ENCODE peak calls at places on chromosome 1, in six cellular contexts. G is Peyer's patch, D is colonic mucosa, Q is heart right ventricle, V is pancreas, O is upper lobe of right lung. R is an unnamed sample. For H3K4me1, the result is how much of the 10 kb centered on the place peaks cover.

GRCh38 chr1:35379317-35380000 is 111.0 kb downstream of the ZMYM4 start:
- DNase-seq in Q (no peak), V (no peak), O (no peak), D (no peak), G (no peak), R (no peak)

GRCh38 chr1:107570768-107571167 is 394.2 kb downstream of the VAV3 start:
- DNase-seq in V (no peak), O (no peak), D (no peak), Q (no peak), G (no peak), R (no peak)

GRCh38 chr1:186440584-186440983 is 20.3 kb downstream of the PDC start:
- DNase-seq in O (no peak), V (no peak), G (no peak), D (no peak), Q (no peak), R (no peak)

GRCh38 chr1:231750818-231751623 is 124.4 kb downstream of the DISC1 start:
- DNase-seq in V (no peak), Q (no peak), D (no peak), G (no peak), O (no peak), R (no peak)

GRCh38 chr1:47675047-47675675 is 237.3 kb downstream of the FOXD2 start:
- DNase-seq in O (peak), G (no peak), V (no peak), D (peak), Q (no peak), R (no peak)

GRCh38 chr1:207034998-207035397 is 2.4 kb upstream of the C1orf116 start:
- DNase-seq in V (no peak), G (no peak), D (no peak), O (no peak), Q (no peak), R (no peak)

GRCh38 chr1:109398343-109399225 is 866 bp upstream of the SORT1 start:
- DNase-seq in V (no peak), G (no peak), D (peak), O (no peak), Q (no peak), R (no peak)

GRCh38 chr1:168774241-168774640 is 45.2 kb upstream of the DPT start:
- DNase-seq in Q (peak), D (no peak), O (no peak), V (no peak), G (no peak), R (peak)

GRCh38 chr1:161549652-161550051 is at the start of gene FCGR3A:
- DNase-seq in Q (no peak), D (no peak), O (no peak), V (no peak), G (no peak), R (no peak)

GRCh38 chr1:235998812-235999211 is 66.1 kb downstream of the NID1 start:
- DNase-seq in G (peak), D (no peak), O (no peak), Q (no peak), V (no peak), R (no peak)

GRCh38 chr1:54221113-54221834 is 21.3 kb downstream of the MRPL37 start:
- DNase-seq in G (no peak), V (no peak), O (no peak), D (no peak), Q (no peak), R (no peak)

GRCh38 chr1:199041173-199041914 is 402.5 kb downstream of the PTPRC start:
- DNase-seq in V (no peak), G (no peak), O (no peak), Q (no peak), D (no peak), R (no peak)

GRCh38 chr1:226603030-226603960 is 54.7 kb downstream of the STUM start:
- DNase-seq in O (peak), G (peak), V (no peak), D (peak), Q (peak), R (peak)

GRCh38 chr1:54371936-54372385 is 34.2 kb downstream of the SSBP3 start:
- DNase-seq in G (no peak), V (no peak), O (no peak), Q (no peak), D (no peak), R (no peak)

GRCh38 chr1:229694053-229694693 is 68.1 kb downstream of the URB2 start:
- DNase-seq in G (peak), D (peak), V (no peak), Q (peak), O (peak), R (peak)

GRCh38 chr1:67355745-67356424 is 48.2 kb downstream of the IL12RB2 start:
- DNase-seq in V (no peak), O (no peak), G (no peak), D (no peak), Q (no peak), R (no peak)

GRCh38 chr1:198330982-198331620 is 174.3 kb downstream of the NEK7 start:
- DNase-seq in O (no peak), Q (no peak), D (no peak), G (no peak), V (no peak), R (no peak)

GRCh38 chr1:36285450-36286101 is 20.6 kb upstream of the SH3D21 start:
- DNase-seq in Q (peak), G (peak), V (no peak), D (peak), O (no peak), R (no peak)

GRCh38 chr1:18945401-18945849 is 11.1 kb downstream of the IFFO2 start:
- DNase-seq in O (no peak), G (no peak), D (peak), Q (peak), V (no peak), R (no peak)

GRCh38 chr1:74737360-74737759 is 4.4 kb downstream of the TYW3 start:
- DNase-seq in D (no peak), Q (no peak), O (no peak), G (no peak), V (no peak), R (no peak)

DNA sequence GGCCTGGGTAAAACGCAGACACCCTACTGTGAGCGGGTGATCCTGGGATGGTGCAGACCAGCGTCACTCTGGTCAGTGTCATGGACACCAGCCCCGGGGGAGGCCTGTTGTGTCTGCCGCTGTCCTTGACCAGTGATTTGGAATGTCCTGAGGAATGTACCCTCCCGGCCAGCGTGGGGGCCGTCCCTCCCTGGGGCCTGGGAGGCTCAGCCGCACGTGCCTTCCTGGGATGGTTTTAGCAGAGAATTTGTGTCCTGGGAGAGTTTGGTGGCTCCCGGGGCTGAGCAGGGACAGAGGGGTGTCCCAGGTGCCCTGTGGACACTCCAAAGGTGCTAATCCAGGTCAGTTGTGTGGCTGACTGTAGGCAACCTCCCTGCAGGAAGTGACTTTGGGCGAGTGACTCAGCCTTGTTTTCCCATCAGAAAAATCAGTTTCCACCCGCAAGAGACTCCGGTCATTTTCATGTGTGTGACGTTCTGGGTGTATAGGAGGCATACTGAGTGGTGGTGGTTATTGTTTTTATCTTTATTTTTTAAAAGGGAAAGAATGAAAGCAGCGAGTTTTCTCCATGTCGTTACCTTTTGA is 6.3 kb downstream of the ARHGEF16 start:
- DNase-seq in G (no peak), Q (no peak), V (peak), D (peak), O (no peak), R (peak)
- H3K27ac ChIP-seq in G (peak), Q (no peak), V (peak), D (peak), O (no peak), R (peak)

GRCh38 chr1:111191496-111191895 is 8.9 kb downstream of the DENND2D start:
- DNase-seq in O (no peak), V (no peak), Q (no peak), D (no peak), G (no peak), R (no peak)

GRCh38 chr1:111190931-111191451 is 9.5 kb downstream of the DENND2D start:
- DNase-seq in D (no peak), V (no peak), Q (no peak), G (no peak), O (no peak), R (peak)

GRCh38 chr1:111192074-111192473 is 8.4 kb downstream of the DENND2D start:
- DNase-seq in G (no peak), Q (no peak), V (no peak), D (no peak), O (no peak), R (no peak)

GRCh38 chr1:111193712-111194480 is 6.5 kb downstream of the DENND2D start:
- DNase-seq in G (no peak), Q (no peak), O (no peak), V (no peak), D (peak), R (no peak)

GRCh38 chr1:111192643-111193519 is 7.6 kb downstream of the DENND2D start:
- DNase-seq in Q (no peak), V (no peak), G (no peak), D (no peak), O (no peak), R (no peak)
- H3K4me1 ChIP-seq in Q (under half), V (under half), G (half or more), D (under half), O (half or more), R (under half)

GRCh38 chr1:182771187-182771984 is 18.2 kb upstream of the NPL start:
- DNase-seq in G (no peak), Q (no peak), V (no peak), O (no peak), D (no peak), R (no peak)
- TF ChIP-seq CTCF in G (no peak), Q (no peak), V (no peak), O (no peak), D (no peak), R (peak)

DNA sequence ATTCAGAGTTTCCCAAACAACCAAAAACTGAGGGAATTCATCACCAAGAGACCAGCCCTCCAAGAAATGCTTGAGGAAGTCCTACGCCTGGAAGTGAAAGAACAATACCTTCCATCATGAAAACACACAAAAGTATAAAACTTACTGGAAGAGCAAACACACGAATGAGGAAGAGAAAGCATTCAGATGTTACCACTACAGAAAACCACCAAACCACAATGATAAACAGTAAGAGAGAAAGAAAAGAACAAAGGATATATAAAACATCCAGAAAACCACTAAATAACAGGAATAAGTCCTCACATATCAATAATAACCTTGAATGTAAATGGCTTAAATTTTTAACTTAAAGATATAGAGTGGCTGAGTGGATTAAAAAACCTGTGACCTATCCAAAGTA is 58.5 kb upstream of the BCL10 start:
- DNase-seq in O (no peak), G (no peak), V (no peak), Q (no peak), D (no peak), R (no peak)
- H3K27ac ChIP-seq in O (no peak), G (no peak), V (no peak), Q (no peak), D (no peak), R (no peak)

GRCh38 chr1:7296968-7297367 is 474.1 kb upstream of the VAMP3 start:
- DNase-seq in G (no peak), V (no peak), D (no peak), Q (no peak), O (no peak), R (no peak)
- H3K4me1 ChIP-seq in G (under half), V (under half), D (under half), Q (under half), O (under half), R (under half)